ENCODE peak calls at places on chromosomes 11 and 22, in nine cellular contexts. K is neural progenitor cell; B is LHCN-M2; Y is activated T-helper 1 cell treated with anti-CD3 and anti-CD28 coated beads, Interleukin-2, amount 50 U/mL, for 16 hours; P is activated T-helper 2 cell treated with anti-CD3 and anti-CD28 coated beads, Interferon-gamma antibody, Interleukin-2, Interleukin-4, amounts not matched to agents 10 μg/mL and 5 μg/mL and 100 μg/mL, durations not matched to agents 14 hours and 24 hours and 36 hours; O is kidney epithelial cell; U is activated naive CD8-positive, alpha-beta T cell treated with anti-CD3 and anti-CD28 coated beads, Interleukin-2, amount 50 U/mL, for 16 hours; I is hippocampal formation; L is ACHN. C is an unnamed sample.

GRCh38 chr11:131446657-131447056 is 76.2 kb downstream of the NTM start:
- DNase-seq in Y (no peak), B (no peak), L (no peak), K (no peak), P (no peak), O (no peak), U (no peak), I (no peak), C (no peak)

GRCh38 chr22:22391543-22391942 is 117.0 kb downstream of the ZNF280B start:
- DNase-seq in L (no peak), B (no peak), Y (no peak), K (no peak), I (no peak), O (no peak), U (no peak), P (no peak), C (no peak)

GRCh38 chr22:35398574-35398973 is 1.4 kb upstream of the MCM5 start:
- DNase-seq in U (no peak), K (no peak), Y (no peak), P (no peak), B (no peak), L (no peak), I (no peak), O (no peak), C (no peak)

GRCh38 chr11:67504023-67504949 is 877 bp downstream of the PITPNM1 start:
- DNase-seq in O (no peak), U (no peak), Y (no peak), K (peak), I (no peak), L (peak), P (peak), B (peak), C (peak)

GRCh38 chr11:103636232-103636631 is 400.2 kb upstream of the DDI1 start:
- DNase-seq in Y (no peak), L (no peak), O (no peak), P (no peak), B (no peak), U (no peak), K (no peak), I (no peak), C (no peak)

GRCh38 chr11:110711448-110711775 is 825 bp downstream of the ARHGAP20 start:
- DNase-seq in U (no peak), K (no peak), P (no peak), O (no peak), I (no peak), Y (no peak), B (no peak), L (no peak), C (no peak)

GRCh38 chr11:25769287-25769686 is 562.6 kb upstream of the ANO3 start:
- DNase-seq in K (no peak), O (peak), U (no peak), B (no peak), L (no peak), Y (no peak), P (no peak), I (no peak), C (no peak)

GRCh38 chr11:99020324-99021225 is at the start of gene CNTN5:
- DNase-seq in L (peak), P (no peak), B (peak), K (peak), I (peak), Y (no peak), U (no peak), O (peak), C (peak)

GRCh38 chr11:398826-399225 is 4.8 kb downstream of the PKP3 start:
- DNase-seq in U (no peak), P (no peak), K (no peak), I (no peak), B (no peak), O (no peak), Y (no peak), L (no peak), C (peak)

GRCh38 chr11:2750601-2751522 is 51.1 kb upstream of the KCNQ1OT1 start:
- DNase-seq in L (no peak), B (no peak), P (no peak), U (no peak), I (no peak), Y (no peak), K (peak), O (no peak), C (no peak)

GRCh38 chr11:110356769-110357671 is 60.6 kb upstream of the RDX start:
- DNase-seq in I (no peak), K (no peak), O (no peak), B (peak), U (no peak), Y (no peak), P (no peak), L (peak), C (peak)

GRCh38 chr11:575324-575995 is 810 bp upstream of the PHRF1 start:
- DNase-seq in L (no peak), U (no peak), Y (no peak), B (no peak), P (no peak), K (peak), I (no peak), O (no peak), C (peak)

GRCh38 chr11:77473801-77474508 is at the start of gene PAK1:
- DNase-seq in U (peak), Y (peak), K (peak), B (peak), I (peak), O (peak), P (peak), L (peak), C (peak)

GRCh38 chr11:85483861-85484260 is 143.3 kb downstream of the DLG2 start:
- DNase-seq in Y (no peak), B (peak), L (no peak), O (no peak), U (no peak), K (no peak), P (no peak), I (no peak), C (no peak)

GRCh38 chr11:10310301-10310841 is 5.5 kb downstream of the ADM start:
- DNase-seq in K (no peak), P (no peak), O (no peak), L (no peak), Y (no peak), B (no peak), I (no peak), U (no peak), C (no peak)

GRCh38 chr22:28855355-28856094 is 27.8 kb upstream of the ZNRF3 start:
- DNase-seq in I (peak), B (peak), O (peak), Y (no peak), K (peak), P (peak), L (peak), U (peak), C (peak)

GRCh38 chr11:94581926-94582325 is 14.8 kb downstream of the PIWIL4 start:
- DNase-seq in K (peak), B (no peak), U (no peak), P (no peak), Y (no peak), O (no peak), L (no peak), I (no peak), C (no peak)

GRCh38 chr11:24496371-24496727 is 504 bp upstream of the LUZP2 start:
- DNase-seq in P (no peak), I (no peak), Y (no peak), B (peak), L (no peak), O (no peak), K (no peak), U (no peak), C (no peak)

GRCh38 chr22:37862570-37863325 is 13.5 kb downstream of the EIF3L start:
- DNase-seq in U (no peak), O (no peak), K (no peak), P (no peak), I (no peak), L (no peak), B (no peak), Y (no peak), C (no peak)

GRCh38 chr11:122791836-122792235 is 46.5 kb upstream of the CRTAM start:
- DNase-seq in B (peak), L (no peak), P (no peak), Y (no peak), U (no peak), K (no peak), O (no peak), I (no peak), C (peak)

GRCh38 chr22:50191041-50191740 is 5.5 kb downstream of the TRABD start:
- DNase-seq in U (peak), Y (peak), P (peak), B (no peak), L (no peak), O (no peak), I (no peak), K (no peak), C (no peak)

GRCh38 chr22:33542153-33542552 is 378.1 kb downstream of the LARGE1 start:
- DNase-seq in Y (no peak), L (no peak), O (no peak), K (no peak), B (no peak), U (no peak), I (no peak), P (no peak), C (no peak)

GRCh38 chr11:95734009-95734572 is 55.5 kb downstream of the FAM76B start:
- DNase-seq in B (no peak), K (no peak), L (no peak), O (no peak), U (no peak), Y (no peak), I (no peak), P (no peak), C (no peak)

GRCh38 chr22:33579448-33580093 is 340.7 kb downstream of the LARGE1 start:
- DNase-seq in U (no peak), K (peak), L (peak), Y (no peak), B (peak), P (peak), O (no peak), I (no peak), C (peak)

GRCh38 chr11:36885154-36885553 is 287.1 kb upstream of the RAG2 start:
- DNase-seq in B (no peak), Y (no peak), U (no peak), I (no peak), P (no peak), O (no peak), L (no peak), K (no peak), C (no peak)

GRCh38 chr11:11535611-11536010 is 86.2 kb downstream of the GALNT18 start:
- DNase-seq in O (no peak), K (no peak), P (no peak), Y (no peak), I (no peak), U (no peak), L (no peak), B (no peak), C (no peak)

GRCh38 chr11:65454696-65455456 is 32.3 kb downstream of the NEAT1 start:
- DNase-seq in L (peak), I (peak), Y (peak), B (peak), K (peak), P (peak), O (no peak), U (peak), C (peak)

GRCh38 chr11:69475866-69476714 is 5.4 kb upstream of the LINC01488 start:
- DNase-seq in P (no peak), K (no peak), O (no peak), B (no peak), L (no peak), U (no peak), Y (no peak), I (no peak), C (no peak)

GRCh38 chr11:132770802-132771545 is 761.3 kb downstream of the OPCML start:
- DNase-seq in U (no peak), Y (no peak), O (no peak), P (no peak), K (no peak), L (no peak), I (no peak), B (no peak), C (peak)

GRCh38 chr11:13324709-13325108 is 47.1 kb downstream of the BMAL1 start:
- DNase-seq in U (no peak), K (no peak), O (no peak), P (no peak), I (peak), Y (no peak), B (no peak), L (no peak), C (no peak)

C was measured in RPMI7951.